ENCODE peak calls at places on chromosomes 1 and 21, in five cellular contexts. N is NCI-H187 treated with DMSO at 0.1 percent for 48 hours, X is NCI-H1436, I is H4, W is kidney tubule cell. P is an unnamed sample.

GRCh38 chr21:33940164-33940563 is 24.6 kb upstream of the ATP5PO start:
- DNase-seq in W (no peak), N (no peak), X (no peak), I (no peak), P (no peak)

GRCh38 chr21:45992311-45993209 is 11.0 kb downstream of the COL6A1 start:
- DNase-seq in X (no peak), N (no peak), I (no peak), W (no peak), P (no peak)

GRCh38 chr1:93461236-93461635 is 13.3 kb downstream of the FNBP1L start:
- DNase-seq in N (no peak), W (no peak), I (no peak), X (no peak), P (no peak)

GRCh38 chr21:37762606-37763005 is 153.7 kb downstream of the KCNJ6 start:
- DNase-seq in W (no peak), X (no peak), N (no peak), I (no peak), P (no peak)

GRCh38 chr1:9406111-9406510 is 113.4 kb downstream of the SPSB1 start:
- DNase-seq in N (peak), W (no peak), I (no peak), X (no peak), P (no peak)

GRCh38 chr1:212597495-212597894 is 11.1 kb upstream of the ATF3 start:
- DNase-seq in X (no peak), N (no peak), W (peak), I (no peak), P (no peak)

GRCh38 chr1:198481661-198482060 is 58.8 kb downstream of the ATP6V1G3 start:
- DNase-seq in X (no peak), N (no peak), W (no peak), I (no peak), P (no peak)

GRCh38 chr1:98048234-98048633 is 127.4 kb upstream of the DPYD start:
- DNase-seq in W (peak), I (peak), N (no peak), X (peak), P (peak)

GRCh38 chr1:2290171-2290578 is 62.1 kb downstream of the SKI start:
- DNase-seq in N (no peak), W (no peak), X (no peak), I (peak), P (no peak)

GRCh38 chr1:14968251-14968812 is 185.2 kb upstream of the TMEM51 start:
- DNase-seq in N (no peak), X (no peak), I (peak), W (peak), P (peak)

GRCh38 chr1:109161836-109162606 is 48.1 kb downstream of the ELAPOR1 start:
- DNase-seq in X (no peak), N (no peak), W (peak), I (peak), P (no peak)

GRCh38 chr1:219798283-219799030 is 129.9 kb downstream of the SLC30A10 start:
- DNase-seq in W (peak), X (no peak), I (no peak), N (no peak), P (no peak)

GRCh38 chr1:72281637-72282270 is 585 bp downstream of the NEGR1 start:
- DNase-seq in X (no peak), W (peak), N (no peak), I (peak), P (no peak)

GRCh38 chr1:212760126-212760823 is 31.3 kb downstream of the NSL1 start:
- DNase-seq in I (no peak), W (peak), N (no peak), X (no peak), P (no peak)

GRCh38 chr1:184986250-184986649 is 11.9 kb upstream of the NIBAN1 start:
- DNase-seq in N (no peak), W (peak), I (no peak), X (no peak), P (no peak)

GRCh38 chr1:176119549-176119948 is 87.5 kb downstream of the COP1 start:
- DNase-seq in X (no peak), I (peak), N (no peak), W (no peak), P (no peak)

P was measured in astrocyte of the cerebellum.